ENCODE peak calls at places on chromosomes 5 and 9, in four cellular contexts. One of them, this sample, is unnamed.

GRCh38 chr5:116872986-116873385 is 298.4 kb upstream of the SEMA6A start:
- DNase-seq in H1: no peak
- DNase-seq in GM12878: no peak
- DNase-seq in HepG2: no peak
- DNase-seq in this sample: no peak

GRCh38 chr9:16100596-16101091 is 547.8 kb downstream of the CCDC171 start:
- DNase-seq in H1: no peak
- DNase-seq in GM12878: no peak
- DNase-seq in HepG2: no peak
- DNase-seq in this sample: no peak

GRCh38 chr9:112789493-112789892 is 38.9 kb downstream of the SNX30 start:
- DNase-seq in H1: no peak
- DNase-seq in GM12878: no peak
- DNase-seq in HepG2: no peak
- DNase-seq in this sample: no peak

GRCh38 chr5:67209141-67209771 is 12.7 kb upstream of the CD180 start:
- DNase-seq in H1: peak; percentile 44
- DNase-seq in GM12878: no peak
- DNase-seq in HepG2: peak; percentile 61
- DNase-seq in this sample: peak; percentile 81

GRCh38 chr5:37825334-37825915 is 14.4 kb downstream of the GDNF start:
- DNase-seq in H1: no peak
- DNase-seq in GM12878: no peak
- DNase-seq in HepG2: no peak
- DNase-seq in this sample: no peak

GRCh38 chr5:124797665-124798087 is 51.2 kb upstream of the ZNF608 start:
- DNase-seq in H1: no peak
- DNase-seq in GM12878: no peak
- DNase-seq in HepG2: no peak
- DNase-seq in this sample: no peak

GRCh38 chr9:82010711-82011110 is 22.1 kb downstream of the SPATA31D1 start:
- DNase-seq in H1: no peak
- DNase-seq in GM12878: no peak
- DNase-seq in HepG2: no peak
- DNase-seq in this sample: no peak

GRCh38 chr9:81737871-81738507 is 48.6 kb upstream of the TLE1 start:
- DNase-seq in H1: no peak
- DNase-seq in GM12878: no peak
- DNase-seq in HepG2: peak; percentile 6
- DNase-seq in this sample: no peak

GRCh38 chr5:109692852-109693251 is 3.1 kb downstream of the MAN2A1 start:
- DNase-seq in H1: no peak
- DNase-seq in GM12878: no peak
- DNase-seq in HepG2: no peak
- DNase-seq in this sample: no peak

GRCh38 chr5:61280205-61280604 is 51.9 kb upstream of the ZSWIM6 start:
- DNase-seq in H1: no peak
- DNase-seq in GM12878: no peak
- DNase-seq in HepG2: no peak
- DNase-seq in this sample: no peak

GRCh38 chr9:2289234-2289755 is 274.1 kb downstream of the SMARCA2 start:
- DNase-seq in H1: no peak
- DNase-seq in GM12878: no peak
- DNase-seq in HepG2: no peak
- DNase-seq in this sample: no peak

GRCh38 chr5:133247145-133247709 is 195.4 kb downstream of the HSPA4 start:
- DNase-seq in H1: no peak
- DNase-seq in GM12878: no peak
- DNase-seq in HepG2: no peak
- DNase-seq in this sample: no peak

GRCh38 chr5:132009706-132010405 is 1.6 kb downstream of the ACSL6 start:
- DNase-seq in H1: no peak
- DNase-seq in GM12878: no peak
- DNase-seq in HepG2: no peak
- DNase-seq in this sample: no peak

GRCh38 chr9:21688108-21689102 is 114.0 kb upstream of the MTAP start:
- DNase-seq in H1: no peak
- DNase-seq in GM12878: no peak
- DNase-seq in HepG2: no peak
- DNase-seq in this sample: no peak

GRCh38 chr5:67246108-67246507 is 49.5 kb upstream of the CD180 start:
- DNase-seq in H1: no peak
- DNase-seq in GM12878: peak; percentile 19
- DNase-seq in HepG2: peak; percentile 49
- DNase-seq in this sample: peak; percentile 57

GRCh38 chr9:120724757-120725156 is 10.5 kb upstream of the MEGF9 start:
- DNase-seq in H1: no peak
- DNase-seq in GM12878: no peak
- DNase-seq in HepG2: no peak
- DNase-seq in this sample: no peak

GRCh38 chr5:33457124-33457523 is 16.4 kb downstream of the TARS1 start:
- DNase-seq in H1: no peak
- DNase-seq in GM12878: no peak
- DNase-seq in HepG2: no peak
- DNase-seq in this sample: no peak

GRCh38 chr5:151680944-151681427 is 5.7 kb downstream of the SPARC start:
- DNase-seq in H1: no peak
- DNase-seq in GM12878: no peak
- DNase-seq in HepG2: no peak
- DNase-seq in this sample: no peak

GRCh38 chr9:3527653-3527960 is 1.8 kb upstream of the RFX3 start:
- DNase-seq in H1: no peak
- DNase-seq in GM12878: no peak
- DNase-seq in HepG2: peak; percentile 3
- DNase-seq in this sample: no peak

GRCh38 chr5:10479226-10479721 is 37.6 kb downstream of the ROPN1L start:
- DNase-seq in H1: no peak
- DNase-seq in GM12878: no peak
- DNase-seq in HepG2: no peak
- DNase-seq in this sample: no peak

GRCh38 chr5:44794371-44794770 is 14.4 kb upstream of the MRPS30 start:
- DNase-seq in H1: no peak
- DNase-seq in GM12878: no peak
- DNase-seq in HepG2: no peak
- DNase-seq in this sample: no peak

GRCh38 chr9:35027361-35027760 is 37.8 kb downstream of the DNAJB5 start:
- DNase-seq in H1: no peak
- DNase-seq in GM12878: no peak
- DNase-seq in HepG2: no peak
- DNase-seq in this sample: no peak

GRCh38 chr9:35027871-35028270 is 38.3 kb downstream of the DNAJB5 start:
- DNase-seq in H1: no peak
- DNase-seq in GM12878: no peak
- DNase-seq in HepG2: no peak
- DNase-seq in this sample: no peak

GRCh38 chr9:35029241-35029640 is 39.7 kb downstream of the DNAJB5 start:
- DNase-seq in H1: no peak
- DNase-seq in GM12878: no peak
- DNase-seq in HepG2: no peak
- DNase-seq in this sample: no peak

GRCh38 chr9:35029852-35030251 is 40.3 kb downstream of the DNAJB5 start:
- DNase-seq in H1: no peak
- DNase-seq in GM12878: no peak
- DNase-seq in HepG2: no peak
- DNase-seq in this sample: no peak

DNA sequence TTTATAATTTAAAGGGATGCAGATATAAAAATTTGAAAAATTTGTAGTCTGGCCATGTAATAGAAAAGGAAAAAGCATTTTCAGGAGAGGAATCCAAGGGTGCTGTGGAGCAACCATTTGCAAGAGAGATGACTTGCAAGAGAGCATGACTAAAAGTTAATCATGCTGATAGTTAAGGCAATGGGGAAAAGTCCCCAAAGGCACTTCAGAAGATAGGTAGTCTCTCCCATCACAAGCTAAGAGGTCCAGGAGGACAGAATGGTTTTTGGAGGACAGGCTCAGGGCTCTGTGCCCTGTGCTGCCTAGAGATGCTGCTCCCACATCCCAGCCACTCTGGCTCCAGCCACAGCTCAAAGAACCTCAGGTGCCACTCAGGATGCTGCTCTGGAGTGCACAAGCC is 38.8 kb downstream of the DNAJB5 start:
- DNase-seq in H1: no peak
- DNase-seq in GM12878: no peak
- DNase-seq in HepG2: no peak
- DNase-seq in this sample: no peak
- TF ChIP-seq ZNF274 in H1: no peak
- TF ChIP-seq ZNF274 in GM12878: no peak
- TF ChIP-seq ZNF274 in HepG2: no peak
- TF ChIP-seq ZNF274 in this sample: no peak

GRCh38 chr5:155264809-155265208 is 251.3 kb downstream of the KIF4B start:
- DNase-seq in H1: no peak
- DNase-seq in GM12878: no peak
- DNase-seq in HepG2: no peak
- DNase-seq in this sample: no peak

GRCh38 chr5:155258139-155258538 is 244.6 kb downstream of the KIF4B start:
- DNase-seq in H1: no peak
- DNase-seq in GM12878: no peak
- DNase-seq in HepG2: no peak
- DNase-seq in this sample: no peak

GRCh38 chr5:155259648-155260047 is 246.1 kb downstream of the KIF4B start:
- DNase-seq in H1: no peak
- DNase-seq in GM12878: no peak
- DNase-seq in HepG2: no peak
- DNase-seq in this sample: no peak

GRCh38 chr5:155263381-155263780 is 249.8 kb downstream of the KIF4B start:
- DNase-seq in H1: no peak
- DNase-seq in GM12878: no peak
- DNase-seq in HepG2: no peak
- DNase-seq in this sample: no peak

DNA sequence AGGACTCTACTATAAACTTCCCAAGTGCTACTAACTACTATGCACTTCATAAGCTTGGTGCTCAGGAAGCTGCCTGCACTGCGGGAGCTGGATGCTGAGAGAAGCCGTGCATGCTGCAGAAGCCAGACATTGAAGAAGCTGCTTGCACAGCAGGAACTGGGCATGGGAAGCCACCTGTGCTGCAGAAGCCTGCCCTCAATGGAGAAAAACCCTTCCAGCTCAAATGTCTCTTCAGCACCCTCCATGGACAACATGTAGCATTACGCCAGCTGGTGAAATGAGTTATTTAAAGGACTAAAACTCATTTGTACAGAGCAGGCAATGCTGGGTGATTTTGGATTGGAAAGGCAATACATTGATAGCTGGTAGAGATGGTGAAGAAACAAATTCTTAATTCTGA is 247.2 kb downstream of the KIF4B start:
- DNase-seq in H1: peak; percentile 39
- DNase-seq in GM12878: no peak
- DNase-seq in HepG2: peak; percentile 16
- DNase-seq in this sample: no peak
- TF ChIP-seq SUZ12 in H1: no peak
- TF ChIP-seq SUZ12 in GM12878: no peak
- TF ChIP-seq SUZ12 in HepG2: no peak
- TF ChIP-seq SUZ12 in this sample: no peak

DNA sequence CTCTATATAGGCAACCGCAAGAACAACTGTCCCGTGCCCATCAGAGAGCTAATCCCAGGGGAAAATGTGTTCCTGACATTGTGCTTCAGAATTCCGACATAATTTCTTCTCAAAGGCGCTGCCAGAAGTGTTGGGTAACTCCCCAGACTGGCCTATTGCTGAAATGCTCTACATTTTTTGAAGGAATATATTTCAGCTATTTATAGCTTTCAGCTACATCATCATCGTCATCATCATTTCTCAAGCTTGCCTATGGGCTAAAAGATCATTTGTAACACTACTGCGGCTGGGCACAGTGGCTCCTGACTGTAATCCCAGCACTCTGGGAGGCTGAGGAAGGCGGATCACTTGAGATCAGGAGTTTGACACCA is 49.7 kb downstream of the MYO10 start:
- DNase-seq in H1: no peak
- DNase-seq in GM12878: no peak
- DNase-seq in HepG2: no peak
- DNase-seq in this sample: no peak
- H3K4me1 ChIP-seq in H1: peaks cover 6% of the 10 kb centered on the region
- H3K4me1 ChIP-seq in GM12878: no peaks in the 10 kb centered on the region
- H3K4me1 ChIP-seq in HepG2: peaks cover 6% of the 10 kb centered on the region
- H3K4me1 ChIP-seq in this sample: peaks cover 3% of the 10 kb centered on the region

GRCh38 chr9:98039474-98040072 is 17.0 kb upstream of the NANS start:
- DNase-seq in H1: no peak
- DNase-seq in GM12878: no peak
- DNase-seq in HepG2: no peak
- DNase-seq in this sample: no peak
- TF ChIP-seq ZNF274 in H1: no peak
- TF ChIP-seq ZNF274 in GM12878: no peak
- TF ChIP-seq ZNF274 in HepG2: no peak
- TF ChIP-seq ZNF274 in this sample: no peak

GRCh38 chr5:176647870-176648466 is 684 bp downstream of the TSPAN17 start:
- DNase-seq in H1: no peak
- DNase-seq in GM12878: no peak
- DNase-seq in HepG2: no peak
- DNase-seq in this sample: no peak
- TF ChIP-seq SUZ12 in H1: no peak
- TF ChIP-seq SUZ12 in GM12878: no peak
- TF ChIP-seq SUZ12 in HepG2: no peak
- TF ChIP-seq SUZ12 in this sample: no peak

GRCh38 chr9:129485140-129485758 is 135.7 kb downstream of the C9orf50 start:
- DNase-seq in H1: no peak
- DNase-seq in GM12878: no peak
- DNase-seq in HepG2: no peak
- DNase-seq in this sample: no peak
- H3K4me1 ChIP-seq in H1: peaks cover 37% of the 10 kb centered on the region
- H3K4me1 ChIP-seq in GM12878: peaks cover 7% of the 10 kb centered on the region
- H3K4me1 ChIP-seq in HepG2: peaks cover 79% of the 10 kb centered on the region
- H3K4me1 ChIP-seq in this sample: peaks cover 38% of the 10 kb centered on the region

GRCh38 chr5:148820778-148821395 is 5.5 kb upstream of the ADRB2 start:
- DNase-seq in H1: no peak
- DNase-seq in GM12878: no peak
- DNase-seq in HepG2: peak; percentile 13
- DNase-seq in this sample: no peak
- TF ChIP-seq ZNF274 in H1: no peak
- TF ChIP-seq ZNF274 in GM12878: no peak
- TF ChIP-seq ZNF274 in HepG2: no peak
- TF ChIP-seq ZNF274 in this sample: no peak

This sample was measured in NT2/D1.